ENCODE peak calls at places on chromosomes 2 and 18, in six cellular contexts. T is cardiac fibroblast; Q is RWPE1; N is CD4-positive, alpha-beta T cell; W is cardiac muscle cell; U is upper lobe of right lung. E is an unnamed sample.

GRCh38 chr2:174630097-174630496 is 32.5 kb upstream of the WIPF1 start:
- DNase-seq in N (no peak), U (no peak), T (no peak), Q (no peak), W (no peak), E (no peak)

GRCh38 chr2:8189316-8189715 is 492.5 kb upstream of the ID2 start:
- DNase-seq in U (no peak), T (no peak), Q (no peak), N (no peak), W (no peak), E (no peak)

GRCh38 chr2:210617732-210618330 is 61.4 kb downstream of the CPS1 start:
- DNase-seq in Q (peak), T (peak), U (no peak), W (peak), N (no peak), E (peak)

GRCh38 chr2:46872876-46873631 is 42.6 kb downstream of the MCFD2 start:
- DNase-seq in W (no peak), N (no peak), U (no peak), Q (no peak), T (peak), E (no peak)

GRCh38 chr2:116692988-116693387 is 1121.5 kb upstream of the DDX18 start:
- DNase-seq in Q (no peak), N (no peak), W (no peak), T (no peak), U (no peak), E (no peak)

GRCh38 chr2:26043862-26044736 is 10.2 kb downstream of the RAB10 start:
- DNase-seq in W (no peak), T (peak), N (no peak), U (peak), Q (peak), E (no peak)

GRCh38 chr18:9233771-9234440 is 97.3 kb downstream of the ANKRD12 start:
- DNase-seq in W (no peak), N (no peak), U (no peak), T (no peak), Q (no peak), E (no peak)

GRCh38 chr2:144430722-144431163 is 89.2 kb downstream of the ZEB2 start:
- DNase-seq in T (peak), U (no peak), Q (no peak), W (peak), N (no peak), E (no peak)

GRCh38 chr2:1833726-1834125 is 89.4 kb upstream of the PXDN start:
- DNase-seq in T (no peak), Q (no peak), U (peak), N (no peak), W (no peak), E (no peak)

GRCh38 chr2:220585241-220585640 is 957.8 kb downstream of the SLC4A3 start:
- DNase-seq in T (no peak), W (no peak), N (no peak), Q (no peak), U (no peak), E (no peak)

GRCh38 chr2:174312581-174313234 is 22.0 kb upstream of the SP9 start:
- DNase-seq in Q (no peak), N (no peak), W (peak), U (no peak), T (no peak), E (no peak)

GRCh38 chr2:142472382-142472781 is 341.6 kb upstream of the LRP1B start:
- DNase-seq in U (no peak), T (no peak), N (no peak), Q (no peak), W (no peak), E (no peak)

GRCh38 chr2:5987117-5987787 is 295.1 kb downstream of the SOX11 start:
- DNase-seq in Q (no peak), U (no peak), N (no peak), T (no peak), W (no peak), E (no peak)

GRCh38 chr2:233353769-233354499 is at the start of gene DGKD:
- DNase-seq in U (peak), N (peak), W (peak), Q (peak), T (peak), E (peak)
- TF ChIP-seq CTCF in U (no peak), N (no peak), W (peak), Q (peak), T (peak), E (no peak)

GRCh38 chr18:67243799-67244587 is 272.5 kb downstream of the DSEL start:
- DNase-seq in W (no peak), U (no peak), Q (no peak), N (no peak), T (peak), E (no peak)
- TF ChIP-seq CTCF in W (no peak), U (no peak), Q (no peak), N (no peak), T (no peak), E (no peak)

GRCh38 chr2:24024018-24024417 is 14.1 kb downstream of the MFSD2B start:
- DNase-seq in Q (no peak), N (no peak), U (no peak), T (peak), W (no peak), E (no peak)
- TF ChIP-seq CTCF in Q (no peak), N (no peak), U (no peak), T (peak), W (peak), E (no peak)

GRCh38 chr2:207895236-207895860 is 125.6 kb upstream of the FZD5 start:
- DNase-seq in N (no peak), U (no peak), W (no peak), T (no peak), Q (no peak), E (no peak)
- TF ChIP-seq CTCF in N (no peak), U (no peak), W (no peak), T (no peak), Q (no peak), E (no peak)

DNA sequence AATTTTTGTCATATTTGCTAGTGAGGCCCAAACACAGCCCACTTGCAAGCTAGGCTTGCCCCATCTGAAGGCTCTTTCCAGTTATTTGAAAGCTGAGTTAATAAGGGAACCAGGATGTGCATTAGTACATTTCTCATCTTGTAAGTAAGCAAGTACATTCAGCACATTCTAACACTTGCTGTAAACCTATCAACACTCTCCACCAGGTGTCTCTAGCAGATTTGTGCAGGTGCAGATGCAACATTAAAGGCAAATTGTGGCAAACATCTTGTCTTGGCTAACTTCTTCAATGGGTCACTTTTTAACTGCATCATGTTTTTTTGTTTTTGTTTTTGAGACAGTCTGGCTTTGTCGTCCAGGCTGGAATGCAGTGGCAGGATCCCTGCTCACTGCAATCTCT is 25.3 kb upstream of the MFSD6 start:
- DNase-seq in T (peak), N (no peak), Q (peak), U (no peak), W (peak), E (no peak)
- TF ChIP-seq CTCF in T (peak), N (peak), Q (peak), U (peak), W (peak), E (peak)

GRCh38 chr2:101725515-101726192 is 28.1 kb downstream of the MAP4K4 start:
- DNase-seq in U (no peak), W (no peak), Q (no peak), N (no peak), T (no peak), E (no peak)
- TF ChIP-seq CTCF in U (no peak), W (peak), Q (no peak), N (no peak), T (peak), E (peak)

GRCh38 chr2:16617282-16618266 is 48.1 kb downstream of the CYRIA start:
- DNase-seq in U (no peak), Q (peak), W (peak), N (no peak), T (peak), E (peak)
- TF ChIP-seq CTCF in U (peak), Q (no peak), W (peak), N (no peak), T (peak), E (peak)

DNA sequence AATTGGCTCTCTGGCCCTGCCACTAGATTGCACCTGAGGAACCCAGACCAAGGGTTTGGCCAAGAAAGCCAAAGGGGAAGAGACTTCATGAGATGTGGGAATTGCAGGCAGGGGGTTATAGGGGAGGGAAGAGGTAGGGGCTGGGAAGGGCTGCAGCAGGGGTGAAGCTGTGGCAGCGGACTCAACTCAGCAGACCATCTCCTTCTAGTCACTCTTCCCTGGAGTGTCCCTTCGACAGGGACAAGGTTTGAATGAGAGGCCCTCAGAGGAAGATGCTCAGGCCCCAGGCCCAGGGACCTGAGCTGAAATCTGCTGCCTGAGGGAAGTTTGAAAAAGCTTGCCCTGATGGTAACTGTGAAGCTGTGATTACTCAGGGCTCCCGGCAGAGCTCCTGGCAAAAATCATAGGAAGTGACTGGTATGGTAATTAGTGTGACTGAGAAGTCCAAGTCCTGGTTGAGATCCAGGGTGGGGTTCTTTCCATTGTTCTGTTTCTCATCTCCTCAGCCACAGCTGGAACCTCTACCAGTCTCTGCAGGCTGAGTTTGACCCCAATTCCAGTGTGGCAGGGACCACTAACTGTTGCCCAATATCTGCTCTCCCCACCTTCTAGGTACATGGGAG is 300.9 kb downstream of the CYP26B1 start:
- DNase-seq in T (peak), Q (no peak), W (no peak), U (no peak), N (no peak), E (no peak)
- TF ChIP-seq CTCF in T (no peak), Q (no peak), W (no peak), U (no peak), N (no peak), E (no peak)

GRCh38 chr2:222315443-222316121 is 16.8 kb upstream of the PAX3 start:
- DNase-seq in U (no peak), N (no peak), T (no peak), W (no peak), Q (no peak), E (no peak)
- TF ChIP-seq CTCF in U (no peak), N (no peak), T (peak), W (no peak), Q (no peak), E (peak)

E was measured in neural crest cell.